ENCODE peak calls at places on chromosome 5, in seven cellular contexts. One of them, this sample, is unnamed.

GRCh38 chr5:96626956-96627355 is 35.2 kb upstream of the CAST start:
- DNase-seq in OCI-LY7: no peak
- DNase-seq in activated CD4-positive, alpha-beta T cell treated with anti-CD3 and anti-CD28 coated beads, Interleukin-2, amount 50 U/mL, for 4 hours: no peak
- DNase-seq in tibial artery: no peak
- DNase-seq in aorta: no peak
- DNase-seq in activated gamma-delta T cell treated with Interleukin-2 at 50 U/mL for 16 hours: no peak
- DNase-seq in NCI-H2029 treated with DMSO at 0.1 percent for 48 hours: no peak
- DNase-seq in this sample: no peak

GRCh38 chr5:177973066-177973635 is 22.9 kb downstream of the PROP1 start:
- DNase-seq in NCI-H2029 treated with DMSO at 0.1 percent for 48 hours: no peak
- DNase-seq in aorta: no peak
- DNase-seq in OCI-LY7: no peak
- DNase-seq in activated CD4-positive, alpha-beta T cell treated with anti-CD3 and anti-CD28 coated beads, Interleukin-2, amount 50 U/mL, for 4 hours: no peak
- DNase-seq in tibial artery: no peak
- DNase-seq in activated gamma-delta T cell treated with Interleukin-2 at 50 U/mL for 16 hours: no peak
- DNase-seq in this sample: no peak

GRCh38 chr5:40514986-40515385 is 164.7 kb upstream of the PTGER4 start:
- DNase-seq in aorta: no peak
- DNase-seq in activated gamma-delta T cell treated with Interleukin-2 at 50 U/mL for 16 hours: no peak
- DNase-seq in OCI-LY7: no peak
- DNase-seq in tibial artery: no peak
- DNase-seq in NCI-H2029 treated with DMSO at 0.1 percent for 48 hours: no peak
- DNase-seq in activated CD4-positive, alpha-beta T cell treated with anti-CD3 and anti-CD28 coated beads, Interleukin-2, amount 50 U/mL, for 4 hours: no peak
- DNase-seq in this sample: no peak

GRCh38 chr5:136811086-136811485 is 445.7 kb upstream of the TRPC7 start:
- DNase-seq in tibial artery: no peak
- DNase-seq in activated gamma-delta T cell treated with Interleukin-2 at 50 U/mL for 16 hours: no peak
- DNase-seq in OCI-LY7: no peak
- DNase-seq in aorta: no peak
- DNase-seq in activated CD4-positive, alpha-beta T cell treated with anti-CD3 and anti-CD28 coated beads, Interleukin-2, amount 50 U/mL, for 4 hours: no peak
- DNase-seq in NCI-H2029 treated with DMSO at 0.1 percent for 48 hours: no peak
- DNase-seq in this sample: no peak

GRCh38 chr5:136018814-136019777 is 9.7 kb upstream of the TGFBI start:
- DNase-seq in tibial artery: peak; percentile 78
- DNase-seq in activated gamma-delta T cell treated with Interleukin-2 at 50 U/mL for 16 hours: no peak
- DNase-seq in aorta: no peak
- DNase-seq in NCI-H2029 treated with DMSO at 0.1 percent for 48 hours: no peak
- DNase-seq in activated CD4-positive, alpha-beta T cell treated with anti-CD3 and anti-CD28 coated beads, Interleukin-2, amount 50 U/mL, for 4 hours: no peak
- DNase-seq in OCI-LY7: no peak
- DNase-seq in this sample: no peak

GRCh38 chr5:148268556-148268955 is at the start of gene SPINK13:
- DNase-seq in aorta: no peak
- DNase-seq in NCI-H2029 treated with DMSO at 0.1 percent for 48 hours: no peak
- DNase-seq in activated gamma-delta T cell treated with Interleukin-2 at 50 U/mL for 16 hours: no peak
- DNase-seq in OCI-LY7: no peak
- DNase-seq in tibial artery: peak; percentile 23
- DNase-seq in activated CD4-positive, alpha-beta T cell treated with anti-CD3 and anti-CD28 coated beads, Interleukin-2, amount 50 U/mL, for 4 hours: no peak
- DNase-seq in this sample: no peak

GRCh38 chr5:135398160-135398854 is 724 bp downstream of the MACROH2A1 start:
- DNase-seq in activated CD4-positive, alpha-beta T cell treated with anti-CD3 and anti-CD28 coated beads, Interleukin-2, amount 50 U/mL, for 4 hours: peak; percentile 28
- DNase-seq in activated gamma-delta T cell treated with Interleukin-2 at 50 U/mL for 16 hours: peak; percentile 45
- DNase-seq in OCI-LY7: peak; percentile 70
- DNase-seq in aorta: peak; percentile 77
- DNase-seq in tibial artery: no peak
- DNase-seq in NCI-H2029 treated with DMSO at 0.1 percent for 48 hours: peak; percentile 68
- DNase-seq in this sample: peak; percentile 33

GRCh38 chr5:96338624-96339023 is 94.4 kb downstream of the PCSK1 start:
- DNase-seq in tibial artery: peak; percentile 82
- DNase-seq in OCI-LY7: no peak
- DNase-seq in NCI-H2029 treated with DMSO at 0.1 percent for 48 hours: no peak
- DNase-seq in activated CD4-positive, alpha-beta T cell treated with anti-CD3 and anti-CD28 coated beads, Interleukin-2, amount 50 U/mL, for 4 hours: no peak
- DNase-seq in aorta: peak; percentile 78
- DNase-seq in activated gamma-delta T cell treated with Interleukin-2 at 50 U/mL for 16 hours: no peak
- DNase-seq in this sample: no peak

GRCh38 chr5:64811050-64811640 is 42.4 kb downstream of the CWC27 start:
- DNase-seq in activated gamma-delta T cell treated with Interleukin-2 at 50 U/mL for 16 hours: peak; percentile 4
- DNase-seq in NCI-H2029 treated with DMSO at 0.1 percent for 48 hours: peak; percentile 40
- DNase-seq in aorta: no peak
- DNase-seq in OCI-LY7: peak; percentile 65
- DNase-seq in tibial artery: no peak
- DNase-seq in activated CD4-positive, alpha-beta T cell treated with anti-CD3 and anti-CD28 coated beads, Interleukin-2, amount 50 U/mL, for 4 hours: no peak
- DNase-seq in this sample: peak; percentile 19

GRCh38 chr5:138663009-138663408 is 87.8 kb upstream of the HSPA9 start:
- DNase-seq in activated gamma-delta T cell treated with Interleukin-2 at 50 U/mL for 16 hours: no peak
- DNase-seq in tibial artery: no peak
- DNase-seq in OCI-LY7: peak; percentile 31
- DNase-seq in aorta: no peak
- DNase-seq in activated CD4-positive, alpha-beta T cell treated with anti-CD3 and anti-CD28 coated beads, Interleukin-2, amount 50 U/mL, for 4 hours: peak; percentile 13
- DNase-seq in NCI-H2029 treated with DMSO at 0.1 percent for 48 hours: no peak
- DNase-seq in this sample: peak; percentile 43

GRCh38 chr5:40261984-40262383 is 417.7 kb upstream of the PTGER4 start:
- DNase-seq in OCI-LY7: no peak
- DNase-seq in tibial artery: no peak
- DNase-seq in NCI-H2029 treated with DMSO at 0.1 percent for 48 hours: no peak
- DNase-seq in activated CD4-positive, alpha-beta T cell treated with anti-CD3 and anti-CD28 coated beads, Interleukin-2, amount 50 U/mL, for 4 hours: no peak
- DNase-seq in aorta: no peak
- DNase-seq in activated gamma-delta T cell treated with Interleukin-2 at 50 U/mL for 16 hours: no peak
- DNase-seq in this sample: no peak

GRCh38 chr5:98774192-98775046 is 956 bp downstream of the RGMB start:
- DNase-seq in activated gamma-delta T cell treated with Interleukin-2 at 50 U/mL for 16 hours: peak; percentile 39
- DNase-seq in tibial artery: peak; percentile 57
- DNase-seq in NCI-H2029 treated with DMSO at 0.1 percent for 48 hours: peak; percentile 48
- DNase-seq in aorta: peak; percentile 86
- DNase-seq in OCI-LY7: peak; percentile 70
- DNase-seq in activated CD4-positive, alpha-beta T cell treated with anti-CD3 and anti-CD28 coated beads, Interleukin-2, amount 50 U/mL, for 4 hours: peak; percentile 45
- DNase-seq in this sample: peak; percentile 35

GRCh38 chr5:65013141-65013540 is 244.4 kb downstream of the CWC27 start:
- DNase-seq in OCI-LY7: no peak
- DNase-seq in activated CD4-positive, alpha-beta T cell treated with anti-CD3 and anti-CD28 coated beads, Interleukin-2, amount 50 U/mL, for 4 hours: no peak
- DNase-seq in tibial artery: no peak
- DNase-seq in activated gamma-delta T cell treated with Interleukin-2 at 50 U/mL for 16 hours: no peak
- DNase-seq in NCI-H2029 treated with DMSO at 0.1 percent for 48 hours: no peak
- DNase-seq in aorta: no peak
- DNase-seq in this sample: no peak

GRCh38 chr5:18745591-18745987 is 1111.3 kb downstream of the TAF11L14 start:
- DNase-seq in aorta: no peak
- DNase-seq in NCI-H2029 treated with DMSO at 0.1 percent for 48 hours: peak; percentile 69
- DNase-seq in activated gamma-delta T cell treated with Interleukin-2 at 50 U/mL for 16 hours: no peak
- DNase-seq in activated CD4-positive, alpha-beta T cell treated with anti-CD3 and anti-CD28 coated beads, Interleukin-2, amount 50 U/mL, for 4 hours: peak; percentile 2
- DNase-seq in OCI-LY7: peak; percentile 28
- DNase-seq in tibial artery: no peak
- DNase-seq in this sample: no peak

GRCh38 chr5:140240987-140241706 is 61.8 kb downstream of the PFDN1 start:
- DNase-seq in activated gamma-delta T cell treated with Interleukin-2 at 50 U/mL for 16 hours: no peak
- DNase-seq in aorta: peak; percentile 94
- DNase-seq in NCI-H2029 treated with DMSO at 0.1 percent for 48 hours: peak; percentile 71
- DNase-seq in OCI-LY7: no peak
- DNase-seq in tibial artery: peak; percentile 89
- DNase-seq in activated CD4-positive, alpha-beta T cell treated with anti-CD3 and anti-CD28 coated beads, Interleukin-2, amount 50 U/mL, for 4 hours: no peak
- DNase-seq in this sample: no peak

GRCh38 chr5:105371169-105371568 is 1808.6 kb upstream of the NUDT12 start:
- DNase-seq in tibial artery: no peak
- DNase-seq in activated gamma-delta T cell treated with Interleukin-2 at 50 U/mL for 16 hours: no peak
- DNase-seq in activated CD4-positive, alpha-beta T cell treated with anti-CD3 and anti-CD28 coated beads, Interleukin-2, amount 50 U/mL, for 4 hours: no peak
- DNase-seq in OCI-LY7: no peak
- DNase-seq in aorta: no peak
- DNase-seq in NCI-H2029 treated with DMSO at 0.1 percent for 48 hours: no peak
- DNase-seq in this sample: no peak

GRCh38 chr5:134634227-134634626 is 1.6 kb upstream of the SAR1B start:
- DNase-seq in NCI-H2029 treated with DMSO at 0.1 percent for 48 hours: no peak
- DNase-seq in aorta: no peak
- DNase-seq in OCI-LY7: no peak
- DNase-seq in activated gamma-delta T cell treated with Interleukin-2 at 50 U/mL for 16 hours: no peak
- DNase-seq in activated CD4-positive, alpha-beta T cell treated with anti-CD3 and anti-CD28 coated beads, Interleukin-2, amount 50 U/mL, for 4 hours: no peak
- DNase-seq in tibial artery: no peak
- DNase-seq in this sample: no peak

GRCh38 chr5:34412769-34413168 is 243.4 kb upstream of the RAI14 start:
- DNase-seq in tibial artery: no peak
- DNase-seq in OCI-LY7: no peak
- DNase-seq in activated CD4-positive, alpha-beta T cell treated with anti-CD3 and anti-CD28 coated beads, Interleukin-2, amount 50 U/mL, for 4 hours: no peak
- DNase-seq in aorta: no peak
- DNase-seq in activated gamma-delta T cell treated with Interleukin-2 at 50 U/mL for 16 hours: no peak
- DNase-seq in NCI-H2029 treated with DMSO at 0.1 percent for 48 hours: no peak
- DNase-seq in this sample: no peak

GRCh38 chr5:67020231-67020630 is 176.4 kb downstream of the CD180 start:
- DNase-seq in activated CD4-positive, alpha-beta T cell treated with anti-CD3 and anti-CD28 coated beads, Interleukin-2, amount 50 U/mL, for 4 hours: no peak
- DNase-seq in OCI-LY7: no peak
- DNase-seq in NCI-H2029 treated with DMSO at 0.1 percent for 48 hours: no peak
- DNase-seq in aorta: no peak
- DNase-seq in activated gamma-delta T cell treated with Interleukin-2 at 50 U/mL for 16 hours: no peak
- DNase-seq in tibial artery: no peak
- DNase-seq in this sample: no peak

GRCh38 chr5:102286465-102286864 is 9.6 kb downstream of the SLCO4C1 start:
- DNase-seq in NCI-H2029 treated with DMSO at 0.1 percent for 48 hours: no peak
- DNase-seq in aorta: no peak
- DNase-seq in tibial artery: no peak
- DNase-seq in activated CD4-positive, alpha-beta T cell treated with anti-CD3 and anti-CD28 coated beads, Interleukin-2, amount 50 U/mL, for 4 hours: no peak
- DNase-seq in OCI-LY7: no peak
- DNase-seq in activated gamma-delta T cell treated with Interleukin-2 at 50 U/mL for 16 hours: no peak
- DNase-seq in this sample: no peak

GRCh38 chr5:67831081-67831480 is 384.5 kb upstream of the PIK3R1 start:
- DNase-seq in activated CD4-positive, alpha-beta T cell treated with anti-CD3 and anti-CD28 coated beads, Interleukin-2, amount 50 U/mL, for 4 hours: no peak
- DNase-seq in OCI-LY7: no peak
- DNase-seq in NCI-H2029 treated with DMSO at 0.1 percent for 48 hours: no peak
- DNase-seq in aorta: no peak
- DNase-seq in activated gamma-delta T cell treated with Interleukin-2 at 50 U/mL for 16 hours: no peak
- DNase-seq in tibial artery: no peak
- DNase-seq in this sample: no peak

GRCh38 chr5:175712313-175712680 is 54.4 kb downstream of the HRH2 start:
- DNase-seq in OCI-LY7: no peak
- DNase-seq in aorta: no peak
- DNase-seq in tibial artery: no peak
- DNase-seq in activated gamma-delta T cell treated with Interleukin-2 at 50 U/mL for 16 hours: no peak
- DNase-seq in activated CD4-positive, alpha-beta T cell treated with anti-CD3 and anti-CD28 coated beads, Interleukin-2, amount 50 U/mL, for 4 hours: no peak
- DNase-seq in NCI-H2029 treated with DMSO at 0.1 percent for 48 hours: no peak
- DNase-seq in this sample: no peak

GRCh38 chr5:55176176-55176818 is 3.3 kb upstream of the CDC20B start:
- DNase-seq in OCI-LY7: peak; percentile 24
- DNase-seq in NCI-H2029 treated with DMSO at 0.1 percent for 48 hours: peak; percentile 17
- DNase-seq in tibial artery: no peak
- DNase-seq in activated CD4-positive, alpha-beta T cell treated with anti-CD3 and anti-CD28 coated beads, Interleukin-2, amount 50 U/mL, for 4 hours: no peak
- DNase-seq in activated gamma-delta T cell treated with Interleukin-2 at 50 U/mL for 16 hours: no peak
- DNase-seq in aorta: peak; percentile 77
- DNase-seq in this sample: no peak

GRCh38 chr5:34533582-34534236 is 122.4 kb upstream of the RAI14 start:
- DNase-seq in tibial artery: no peak
- DNase-seq in activated gamma-delta T cell treated with Interleukin-2 at 50 U/mL for 16 hours: no peak
- DNase-seq in aorta: no peak
- DNase-seq in NCI-H2029 treated with DMSO at 0.1 percent for 48 hours: no peak
- DNase-seq in OCI-LY7: no peak
- DNase-seq in activated CD4-positive, alpha-beta T cell treated with anti-CD3 and anti-CD28 coated beads, Interleukin-2, amount 50 U/mL, for 4 hours: no peak
- DNase-seq in this sample: no peak

GRCh38 chr5:32193591-32193990 is 19.5 kb upstream of the GOLPH3 start:
- DNase-seq in aorta: peak; percentile 94
- DNase-seq in activated CD4-positive, alpha-beta T cell treated with anti-CD3 and anti-CD28 coated beads, Interleukin-2, amount 50 U/mL, for 4 hours: no peak
- DNase-seq in tibial artery: peak; percentile 89
- DNase-seq in activated gamma-delta T cell treated with Interleukin-2 at 50 U/mL for 16 hours: no peak
- DNase-seq in OCI-LY7: no peak
- DNase-seq in NCI-H2029 treated with DMSO at 0.1 percent for 48 hours: peak; percentile 97
- DNase-seq in this sample: no peak

GRCh38 chr5:40685191-40685590 is 5.5 kb downstream of the PTGER4 start:
- DNase-seq in activated CD4-positive, alpha-beta T cell treated with anti-CD3 and anti-CD28 coated beads, Interleukin-2, amount 50 U/mL, for 4 hours: no peak
- DNase-seq in activated gamma-delta T cell treated with Interleukin-2 at 50 U/mL for 16 hours: no peak
- DNase-seq in OCI-LY7: no peak
- DNase-seq in aorta: no peak
- DNase-seq in NCI-H2029 treated with DMSO at 0.1 percent for 48 hours: no peak
- DNase-seq in tibial artery: no peak
- DNase-seq in this sample: no peak

GRCh38 chr5:159156839-159157238 is 52.5 kb downstream of the RNF145 start:
- DNase-seq in NCI-H2029 treated with DMSO at 0.1 percent for 48 hours: peak; percentile 44
- DNase-seq in activated gamma-delta T cell treated with Interleukin-2 at 50 U/mL for 16 hours: peak; percentile 36
- DNase-seq in OCI-LY7: peak; percentile 83
- DNase-seq in aorta: no peak
- DNase-seq in activated CD4-positive, alpha-beta T cell treated with anti-CD3 and anti-CD28 coated beads, Interleukin-2, amount 50 U/mL, for 4 hours: no peak
- DNase-seq in tibial artery: no peak
- DNase-seq in this sample: peak; percentile 65

GRCh38 chr5:175383350-175383749 is 60.6 kb downstream of the DRD1 start:
- DNase-seq in activated CD4-positive, alpha-beta T cell treated with anti-CD3 and anti-CD28 coated beads, Interleukin-2, amount 50 U/mL, for 4 hours: no peak
- DNase-seq in NCI-H2029 treated with DMSO at 0.1 percent for 48 hours: peak; percentile 43
- DNase-seq in activated gamma-delta T cell treated with Interleukin-2 at 50 U/mL for 16 hours: no peak
- DNase-seq in OCI-LY7: no peak
- DNase-seq in aorta: no peak
- DNase-seq in tibial artery: no peak
- DNase-seq in this sample: no peak

GRCh38 chr5:145697251-145698016 is 137.7 kb downstream of the PRELID2 start:
- DNase-seq in tibial artery: no peak
- DNase-seq in NCI-H2029 treated with DMSO at 0.1 percent for 48 hours: no peak
- DNase-seq in OCI-LY7: peak; percentile 34
- DNase-seq in activated CD4-positive, alpha-beta T cell treated with anti-CD3 and anti-CD28 coated beads, Interleukin-2, amount 50 U/mL, for 4 hours: no peak
- DNase-seq in activated gamma-delta T cell treated with Interleukin-2 at 50 U/mL for 16 hours: no peak
- DNase-seq in aorta: no peak
- DNase-seq in this sample: peak; percentile 7

GRCh38 chr5:39213437-39214207 is 5.7 kb downstream of the FYB1 start:
- DNase-seq in aorta: no peak
- DNase-seq in OCI-LY7: no peak
- DNase-seq in NCI-H2029 treated with DMSO at 0.1 percent for 48 hours: no peak
- DNase-seq in activated gamma-delta T cell treated with Interleukin-2 at 50 U/mL for 16 hours: no peak
- DNase-seq in activated CD4-positive, alpha-beta T cell treated with anti-CD3 and anti-CD28 coated beads, Interleukin-2, amount 50 U/mL, for 4 hours: no peak
- DNase-seq in tibial artery: no peak
- DNase-seq in this sample: peak; percentile 50

GRCh38 chr5:74093501-74093993 is 467.6 kb downstream of the ARHGEF28 start:
- DNase-seq in aorta: no peak
- DNase-seq in activated gamma-delta T cell treated with Interleukin-2 at 50 U/mL for 16 hours: no peak
- DNase-seq in tibial artery: no peak
- DNase-seq in activated CD4-positive, alpha-beta T cell treated with anti-CD3 and anti-CD28 coated beads, Interleukin-2, amount 50 U/mL, for 4 hours: no peak
- DNase-seq in OCI-LY7: no peak
- DNase-seq in NCI-H2029 treated with DMSO at 0.1 percent for 48 hours: no peak
- DNase-seq in this sample: no peak

GRCh38 chr5:150211156-150212030 is 21.5 kb downstream of the SLC6A7 start:
- DNase-seq in NCI-H2029 treated with DMSO at 0.1 percent for 48 hours: no peak
- DNase-seq in activated CD4-positive, alpha-beta T cell treated with anti-CD3 and anti-CD28 coated beads, Interleukin-2, amount 50 U/mL, for 4 hours: no peak
- DNase-seq in OCI-LY7: no peak
- DNase-seq in activated gamma-delta T cell treated with Interleukin-2 at 50 U/mL for 16 hours: no peak
- DNase-seq in aorta: no peak
- DNase-seq in tibial artery: no peak
- DNase-seq in this sample: no peak

GRCh38 chr5:123855630-123856029 is 343.7 kb downstream of the CSNK1G3 start:
- DNase-seq in tibial artery: no peak
- DNase-seq in activated CD4-positive, alpha-beta T cell treated with anti-CD3 and anti-CD28 coated beads, Interleukin-2, amount 50 U/mL, for 4 hours: no peak
- DNase-seq in NCI-H2029 treated with DMSO at 0.1 percent for 48 hours: no peak
- DNase-seq in aorta: no peak
- DNase-seq in OCI-LY7: no peak
- DNase-seq in activated gamma-delta T cell treated with Interleukin-2 at 50 U/mL for 16 hours: no peak
- DNase-seq in this sample: no peak

GRCh38 chr5:9558319-9558965 is 12.6 kb upstream of the SEMA5A start:
- DNase-seq in tibial artery: no peak
- DNase-seq in aorta: no peak
- DNase-seq in OCI-LY7: no peak
- DNase-seq in NCI-H2029 treated with DMSO at 0.1 percent for 48 hours: no peak
- DNase-seq in activated CD4-positive, alpha-beta T cell treated with anti-CD3 and anti-CD28 coated beads, Interleukin-2, amount 50 U/mL, for 4 hours: no peak
- DNase-seq in activated gamma-delta T cell treated with Interleukin-2 at 50 U/mL for 16 hours: no peak
- DNase-seq in this sample: no peak

GRCh38 chr5:173158366-173158765 is 14.0 kb downstream of the BNIP1 start:
- DNase-seq in NCI-H2029 treated with DMSO at 0.1 percent for 48 hours: no peak
- DNase-seq in OCI-LY7: no peak
- DNase-seq in aorta: no peak
- DNase-seq in tibial artery: no peak
- DNase-seq in activated gamma-delta T cell treated with Interleukin-2 at 50 U/mL for 16 hours: no peak
- DNase-seq in activated CD4-positive, alpha-beta T cell treated with anti-CD3 and anti-CD28 coated beads, Interleukin-2, amount 50 U/mL, for 4 hours: no peak
- DNase-seq in this sample: no peak

GRCh38 chr5:176901260-176902101 is 2.3 kb upstream of the HK3 start:
- DNase-seq in activated gamma-delta T cell treated with Interleukin-2 at 50 U/mL for 16 hours: no peak
- DNase-seq in OCI-LY7: no peak
- DNase-seq in activated CD4-positive, alpha-beta T cell treated with anti-CD3 and anti-CD28 coated beads, Interleukin-2, amount 50 U/mL, for 4 hours: no peak
- DNase-seq in tibial artery: no peak
- DNase-seq in NCI-H2029 treated with DMSO at 0.1 percent for 48 hours: no peak
- DNase-seq in aorta: no peak
- DNase-seq in this sample: no peak

GRCh38 chr5:111509119-111509518 is 3.2 kb downstream of the STARD4 start:
- DNase-seq in activated CD4-positive, alpha-beta T cell treated with anti-CD3 and anti-CD28 coated beads, Interleukin-2, amount 50 U/mL, for 4 hours: no peak
- DNase-seq in tibial artery: no peak
- DNase-seq in OCI-LY7: peak; percentile 8
- DNase-seq in aorta: no peak
- DNase-seq in NCI-H2029 treated with DMSO at 0.1 percent for 48 hours: no peak
- DNase-seq in activated gamma-delta T cell treated with Interleukin-2 at 50 U/mL for 16 hours: no peak
- DNase-seq in this sample: no peak

GRCh38 chr5:56814361-56814962 is 887 bp upstream of the MAP3K1 start:
- DNase-seq in tibial artery: peak; percentile 35
- DNase-seq in OCI-LY7: peak; percentile 57
- DNase-seq in aorta: peak; percentile 78
- DNase-seq in NCI-H2029 treated with DMSO at 0.1 percent for 48 hours: no peak
- DNase-seq in activated CD4-positive, alpha-beta T cell treated with anti-CD3 and anti-CD28 coated beads, Interleukin-2, amount 50 U/mL, for 4 hours: peak; percentile 20
- DNase-seq in activated gamma-delta T cell treated with Interleukin-2 at 50 U/mL for 16 hours: peak; percentile 38
- DNase-seq in this sample: no peak